ENCODE peak calls at places on chromosomes 13 and 19, in seven cellular contexts. E is Calu3; C is HS-5; B is stimulated activated CD8-positive, alpha-beta memory T cell treated with anti-CD3 and anti-CD28 coated beads, Interleukin-2, amount 100 ng/mL, for 48 hours; N is GM23338; X is GM04504; U is activated T-cell treated with anti-CD3 and anti-CD28 coated beads, Interleukin-2, amount 50 U/mL, for 24 hours. O is an unnamed sample.

GRCh38 chr13:29654384-29654783 is 58.9 kb upstream of the SLC7A1 start:
- DNase-seq in E (no peak), C (no peak), B (no peak), N (no peak), X (no peak), U (no peak), O (no peak)

GRCh38 chr13:51066091-51066831 is 44.8 kb downstream of the C13orf42 start:
- DNase-seq in E (peak), C (no peak), B (no peak), N (peak), X (no peak), U (no peak), O (peak)

GRCh38 chr19:10707440-10707839 is 6.2 kb downstream of the QTRT1 start:
- DNase-seq in E (no peak), C (no peak), B (no peak), N (no peak), X (no peak), U (no peak), O (no peak)

GRCh38 chr13:75650991-75651390 is 14.9 kb downstream of the LMO7 start:
- DNase-seq in E (no peak), C (no peak), B (no peak), N (no peak), X (no peak), U (no peak), O (no peak)

GRCh38 chr19:42325896-42326771 is 699 bp downstream of the MEGF8 start:
- DNase-seq in E (peak), C (no peak), B (no peak), N (peak), X (no peak), U (no peak), O (no peak)

GRCh38 chr13:51961493-51962403 is 49.5 kb downstream of the ATP7B start:
- DNase-seq in E (no peak), C (no peak), B (no peak), N (no peak), X (no peak), U (no peak), O (no peak)

GRCh38 chr19:46520616-46521015 is 24.9 kb upstream of the PNMA8B start:
- DNase-seq in E (no peak), C (no peak), B (no peak), N (peak), X (no peak), U (no peak), O (no peak)

GRCh38 chr13:95607363-95607762 is 37.1 kb downstream of the DZIP1 start:
- DNase-seq in E (no peak), C (no peak), B (no peak), N (no peak), X (no peak), U (no peak), O (peak)

GRCh38 chr13:27355894-27356293 is 68.5 kb upstream of the GTF3A start:
- DNase-seq in E (no peak), C (no peak), B (no peak), N (peak), X (no peak), U (no peak), O (no peak)

GRCh38 chr19:6890938-6891337 is 3.6 kb downstream of the ADGRE1 start:
- DNase-seq in E (no peak), C (no peak), B (no peak), N (no peak), X (no peak), U (peak), O (no peak)

GRCh38 chr19:17332677-17333581 is 1.7 kb downstream of the ANO8 start:
- DNase-seq in E (no peak), C (no peak), B (no peak), N (peak), X (no peak), U (no peak), O (no peak)

GRCh38 chr13:100244431-100244830 is 155.5 kb downstream of the PCCA start:
- DNase-seq in E (no peak), C (no peak), B (no peak), N (peak), X (no peak), U (no peak), O (no peak)

GRCh38 chr19:16252459-16253205 is 54.9 kb downstream of the AP1M1 start:
- DNase-seq in E (no peak), C (no peak), B (no peak), N (no peak), X (no peak), U (no peak), O (no peak)

GRCh38 chr13:20553309-20553708 is 13.6 kb upstream of the IFT88 start:
- DNase-seq in E (no peak), C (no peak), B (no peak), N (no peak), X (no peak), U (no peak), O (no peak)

GRCh38 chr19:19748249-19748938 is 15.5 kb upstream of the ZNF14 start:
- DNase-seq in E (no peak), C (no peak), B (no peak), N (no peak), X (no peak), U (no peak), O (no peak)

GRCh38 chr13:40146586-40147240 is 491.3 kb downstream of the COG6 start:
- DNase-seq in E (no peak), C (no peak), B (no peak), N (no peak), X (no peak), U (peak), O (no peak)

GRCh38 chr19:38736036-38736412 is 8.2 kb downstream of the CAPN12 start:
- DNase-seq in E (peak), C (no peak), B (peak), N (peak), X (no peak), U (peak), O (no peak)

GRCh38 chr19:4360641-4361151 is 17.3 kb downstream of the MPND start:
- DNase-seq in E (no peak), C (no peak), B (no peak), N (no peak), X (no peak), U (no peak), O (no peak)

GRCh38 chr13:97223711-97224461 is 1.8 kb downstream of the MBNL2 start:
- DNase-seq in E (no peak), C (peak), B (no peak), N (peak), X (peak), U (peak), O (peak)

GRCh38 chr13:108037348-108037747 is 178.0 kb downstream of the LIG4 start:
- DNase-seq in E (no peak), C (no peak), B (no peak), N (no peak), X (no peak), U (no peak), O (no peak)

GRCh38 chr13:29886446-29886845 is 36.0 kb upstream of the UBL3 start:
- DNase-seq in E (no peak), C (no peak), B (peak), N (no peak), X (no peak), U (peak), O (no peak)

GRCh38 chr19:8329993-8330392 is 8.7 kb downstream of the RPS28 start:
- DNase-seq in E (no peak), C (no peak), B (no peak), N (no peak), X (no peak), U (no peak), O (no peak)

GRCh38 chr19:2251577-2252480 is 2.7 kb downstream of the AMH start:
- DNase-seq in E (no peak), C (no peak), B (no peak), N (peak), X (no peak), U (peak), O (no peak)

GRCh38 chr13:98345103-98345899 is 168.2 kb upstream of the RNF113B start:
- DNase-seq in E (no peak), C (no peak), B (no peak), N (no peak), X (no peak), U (no peak), O (no peak)